ENCODE peak calls at places on chromosomes 13 and 19, in eight cellular contexts. L is cardiac muscle cell; J is ascending aorta; F is heart left ventricle; Q is A549; Z is NB4; D is astrocyte; N is effector memory CD4-positive, alpha-beta T cell. C is an unnamed sample.

GRCh38 chr13:110323986-110324749 is 17.1 kb downstream of the COL4A2 start:
- DNase-seq in N (no peak), F (no peak), Z (no peak), Q (no peak), J (peak; percentile 60), L (no peak), D (no peak), C (no peak)

GRCh38 chr13:48255954-48256353 is 22.9 kb downstream of the ITM2B start:
- DNase-seq in F (no peak), L (no peak), J (no peak), Q (no peak), N (no peak), D (no peak), Z (no peak), C (no peak)

GRCh38 chr19:51884713-51885112 is 3.0 kb downstream of the ZNF577 start:
- DNase-seq in F (no peak), D (no peak), Z (no peak), J (no peak), N (no peak), Q (no peak), L (no peak), C (no peak)

GRCh38 chr19:10639836-10640235 is 14.3 kb upstream of the ILF3 start:
- DNase-seq in Z (peak; percentile 88), L (no peak), Q (no peak), N (no peak), D (no peak), J (no peak), F (no peak), C (no peak)

GRCh38 chr19:6677924-6678689 is 8.1 kb upstream of the TNFSF14 start:
- DNase-seq in L (peak; percentile 46), J (no peak), Z (no peak), N (no peak), Q (peak; percentile 18), F (no peak), D (no peak), C (no peak)

GRCh38 chr19:33434886-33435705 is 61.6 kb downstream of the CEBPG start:
- DNase-seq in Z (peak; percentile 37), J (no peak), N (no peak), D (peak; percentile 17), L (peak; percentile 22), F (no peak), Q (no peak), C (no peak)

GRCh38 chr19:53824134-53824611 is at the start of gene NLRP12:
- DNase-seq in N (no peak), Q (no peak), L (peak; percentile 17), D (no peak), J (no peak), F (peak; percentile 40), Z (peak; percentile 93), C (no peak)

GRCh38 chr19:28710278-28710677 is 502.7 kb downstream of the UQCRFS1 start:
- DNase-seq in D (peak; percentile 51), N (no peak), Z (peak; percentile 63), J (no peak), Q (peak; percentile 79), L (peak; percentile 82), F (no peak), C (peak; percentile 43)

GRCh38 chr19:29630661-29631060 is 24.6 kb downstream of the POP4 start:
- DNase-seq in L (no peak), J (no peak), F (no peak), Z (no peak), Q (no peak), N (no peak), D (no peak), C (no peak)

GRCh38 chr13:94959616-94960015 is 247.3 kb upstream of the SOX21 start:
- DNase-seq in N (no peak), L (peak; percentile 4), Q (no peak), D (no peak), F (no peak), Z (no peak), J (no peak), C (no peak)

GRCh38 chr13:48826039-48826438 is 149.7 kb upstream of the FNDC3A start:
- DNase-seq in N (no peak), J (no peak), F (no peak), Q (no peak), L (no peak), D (no peak), Z (no peak), C (no peak)

GRCh38 chr13:107258599-107259187 is 690.8 kb upstream of the ARGLU1 start:
- DNase-seq in F (no peak), Z (no peak), N (no peak), L (no peak), D (no peak), Q (no peak), J (no peak), C (no peak)

GRCh38 chr13:38262211-38262610 is 87.4 kb upstream of the UFM1 start:
- DNase-seq in Q (no peak), F (no peak), J (no peak), L (peak; percentile 63), Z (no peak), D (peak; percentile 30), N (no peak), C (no peak)

GRCh38 chr19:51259348-51260245 is 8.7 kb downstream of the SIGLECL1 start:
- DNase-seq in L (peak; percentile 54), N (no peak), Q (peak; percentile 50), D (no peak), Z (peak; percentile 75), J (no peak), F (no peak), C (peak; percentile 16)

GRCh38 chr19:13622727-13623126 is 116.4 kb upstream of the CACNA1A start:
- DNase-seq in F (no peak), Q (no peak), N (no peak), Z (no peak), J (no peak), L (no peak), D (no peak), C (no peak)

GRCh38 chr13:110311721-110312668 is 4.9 kb downstream of the COL4A2 start:
- DNase-seq in D (no peak), N (no peak), Z (no peak), J (peak; percentile 59), L (peak; percentile 37), Q (no peak), F (no peak), C (no peak)

GRCh38 chr13:94419304-94419943 is 60.1 kb downstream of the DCT start:
- DNase-seq in L (peak; percentile 82), D (peak; percentile 65), Z (peak; percentile 14), F (no peak), N (no peak), J (no peak), Q (no peak), C (peak; percentile 55)

GRCh38 chr19:48738557-48739399 is 1.6 kb downstream of the RASIP1 start:
- DNase-seq in L (peak; percentile 88), D (peak; percentile 47), J (peak; percentile 91), N (peak; percentile 84), Q (peak; percentile 95), F (peak; percentile 96), Z (peak; percentile 99), C (peak; percentile 82)

GRCh38 chr19:48740705-48741030 is 258 bp upstream of the RASIP1 start:
- DNase-seq in D (no peak), Z (no peak), Q (no peak), L (no peak), F (peak; percentile 17), N (no peak), J (no peak), C (no peak)

GRCh38 chr19:48739835-48740704 is at the start of gene RASIP1:
- DNase-seq in N (no peak), F (peak; percentile 84), Q (no peak), L (no peak), D (no peak), J (no peak), Z (no peak), C (no peak)

GRCh38 chr19:48739400-48739825 is 997 bp downstream of the RASIP1 start:
- DNase-seq in L (no peak), N (no peak), F (no peak), Z (no peak), J (no peak), D (no peak), Q (no peak), C (no peak)

DNA sequence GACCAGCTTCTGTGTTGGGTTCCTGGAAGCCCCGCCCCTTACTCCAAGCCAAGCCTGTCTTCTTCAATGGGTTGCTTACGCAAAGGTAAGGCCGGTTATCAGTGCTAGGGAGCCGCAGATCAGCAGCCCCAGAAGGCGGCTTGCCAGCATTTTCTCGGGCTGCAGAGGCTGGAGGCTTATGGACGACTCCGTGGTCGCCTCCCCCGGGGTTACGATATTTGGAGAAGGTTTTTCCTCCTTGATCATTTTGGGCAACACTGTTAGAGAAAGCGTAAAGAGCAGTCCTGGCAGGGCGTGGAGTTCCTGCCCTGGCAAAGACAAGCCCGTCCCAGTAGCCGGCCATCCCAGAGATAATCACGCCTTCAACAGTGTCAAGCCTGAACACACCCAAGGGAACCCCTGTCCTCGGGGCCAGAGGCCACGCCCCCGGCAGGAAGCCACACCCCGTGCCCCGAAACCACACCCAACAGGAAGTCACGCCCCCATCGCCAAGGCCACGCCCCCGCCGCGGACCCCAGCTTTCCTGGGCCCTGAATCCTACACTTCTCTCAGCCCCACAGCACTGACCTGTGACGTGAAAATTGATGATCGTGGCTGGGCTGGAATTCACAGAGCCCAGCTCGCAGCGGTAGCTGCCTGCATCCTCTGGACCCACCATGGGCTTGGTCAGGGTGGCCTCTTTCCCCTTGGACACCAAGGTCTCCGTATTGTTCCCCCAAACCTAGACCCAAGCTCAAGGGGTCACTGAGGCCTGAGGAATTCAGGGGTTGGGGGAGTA is 1.0 kb upstream of the RASIP1 start:
- DNase-seq in Z (peak; percentile 74), F (peak; percentile 70), Q (peak; percentile 63), N (no peak), L (no peak), D (no peak), J (no peak), C (no peak)
- H3K4me3 ChIP-seq in Z (no peak overlapping the region), F (peak overlapping the region; percentile 76), Q (no peak overlapping the region), N (no peak overlapping the region), L (no peak overlapping the region), D (no peak overlapping the region), J (no peak overlapping the region), C (no peak overlapping the region)

DNA sequence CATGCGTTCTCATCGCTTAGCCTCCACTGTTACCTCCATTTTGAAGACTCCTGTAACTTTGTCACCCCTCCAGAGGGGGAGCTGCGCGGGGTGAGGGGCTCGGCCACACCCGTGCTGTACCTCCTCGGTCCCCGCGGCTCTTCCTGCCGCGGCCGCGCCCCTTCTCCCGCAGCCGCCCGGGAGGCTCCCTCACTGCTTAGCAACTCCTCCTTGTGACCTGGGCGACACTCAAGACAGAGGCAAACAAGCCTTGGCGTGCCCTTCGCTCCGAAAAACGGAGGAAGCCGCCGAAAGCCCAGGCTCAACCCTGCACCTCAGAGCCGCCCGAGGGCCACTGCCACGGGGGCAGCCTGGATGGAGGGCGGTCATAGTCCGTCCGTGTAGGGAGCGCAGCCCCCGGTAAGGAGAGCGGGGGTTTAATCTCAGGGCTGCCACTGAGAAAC is 494.3 kb downstream of the FOXO1 start:
- DNase-seq in J (peak; percentile 61), L (no peak), Q (no peak), F (no peak), N (no peak), Z (no peak), D (no peak), C (no peak)
- H3K4me3 ChIP-seq in J (no peak overlapping the region), L (no peak overlapping the region), Q (no peak overlapping the region), F (no peak overlapping the region), N (no peak overlapping the region), Z (no peak overlapping the region), D (no peak overlapping the region), C (no peak overlapping the region)

GRCh38 chr19:20612711-20613316 is 47.2 kb upstream of the ZNF737 start:
- DNase-seq in N (no peak), J (no peak), Q (no peak), F (no peak), D (no peak), L (no peak), Z (no peak), C (no peak)
- H3K4me3 ChIP-seq in N (no peak overlapping the region), J (peak overlapping the region; percentile 69), Q (no peak overlapping the region), F (peak overlapping the region; percentile 12), D (no peak overlapping the region), L (no peak overlapping the region), Z (no peak overlapping the region), C (no peak overlapping the region)

GRCh38 chr13:99347911-99348451 is 40.8 kb upstream of the GPR183 start:
- DNase-seq in J (no peak), L (no peak), F (no peak), D (no peak), N (no peak), Z (no peak), Q (no peak), C (no peak)
- H3K4me3 ChIP-seq in J (no peak overlapping the region), L (no peak overlapping the region), F (no peak overlapping the region), D (no peak overlapping the region), N (no peak overlapping the region), Z (no peak overlapping the region), Q (no peak overlapping the region), C (no peak overlapping the region)